ENCODE peak calls at places on chromosome 3, in eight cellular contexts. E, Q, W, H, O, L, Z and D are unnamed samples.

GRCh38 chr3:188165596-188165995 is 11.6 kb downstream of the LPP start:
- DNase-seq in E (no peak), Q (no peak), W (no peak), H (no peak), O (no peak), L (no peak), Z (no peak), D (no peak)

GRCh38 chr3:96813134-96813819 is 1.1 kb upstream of the EPHA6 start:
- DNase-seq in E (peak; percentile 24), Q (peak; percentile 57), W (peak; percentile 22), H (peak; percentile 93), O (peak; percentile 77), L (peak; percentile 52), Z (peak; percentile 30), D (peak; percentile 49)

GRCh38 chr3:143443851-143444331 is 324.3 kb downstream of the CHST2 start:
- DNase-seq in E (no peak), Q (peak; percentile 82), W (peak; percentile 99), H (no peak), O (peak; percentile 36), L (no peak), Z (peak; percentile 51), D (peak; percentile 51)

GRCh38 chr3:170244566-170244965 is 22.3 kb downstream of the PRKCI start:
- DNase-seq in E (no peak), Q (no peak), W (no peak), H (no peak), O (no peak), L (no peak), Z (no peak), D (no peak)

GRCh38 chr3:170734043-170734736 is 135.8 kb downstream of the RPL22L1 start:
- DNase-seq in E (no peak), Q (no peak), W (no peak), H (no peak), O (peak; percentile 25), L (no peak), Z (no peak), D (no peak)

GRCh38 chr3:147838650-147839049 is 429.5 kb downstream of the ZIC1 start:
- DNase-seq in E (no peak), Q (no peak), W (no peak), H (no peak), O (peak; percentile 72), L (no peak), Z (no peak), D (no peak)

GRCh38 chr3:29565236-29565635 is 284.4 kb downstream of the RBMS3 start:
- DNase-seq in E (no peak), Q (no peak), W (no peak), H (no peak), O (peak; percentile 28), L (no peak), Z (no peak), D (no peak)

GRCh38 chr3:126314305-126315082 is 42.7 kb downstream of the KLF15 start:
- DNase-seq in E (no peak), Q (peak; percentile 57), W (no peak), H (no peak), O (no peak), L (no peak), Z (no peak), D (no peak)

GRCh38 chr3:44326035-44326434 is 12.5 kb upstream of the TCAIM start:
- DNase-seq in E (no peak), Q (no peak), W (no peak), H (no peak), O (no peak), L (no peak), Z (no peak), D (no peak)

GRCh38 chr3:184590795-184591194 is 29.2 kb downstream of the EPHB3 start:
- DNase-seq in E (no peak), Q (no peak), W (no peak), H (no peak), O (no peak), L (no peak), Z (no peak), D (no peak)

GRCh38 chr3:134367412-134367811 is 6.8 kb downstream of the AMOTL2 start:
- DNase-seq in E (no peak), Q (no peak), W (no peak), H (no peak), O (no peak), L (peak; percentile 64), Z (no peak), D (no peak)

GRCh38 chr3:98021821-98022220 is 13.3 kb downstream of the GABRR3 start:
- DNase-seq in E (no peak), Q (no peak), W (no peak), H (no peak), O (peak; percentile 32), L (no peak), Z (no peak), D (no peak)

GRCh38 chr3:71726106-71726505 is 904 bp upstream of the EIF4E3 start:
- DNase-seq in E (no peak), Q (no peak), W (no peak), H (no peak), O (no peak), L (no peak), Z (no peak), D (no peak)

GRCh38 chr3:116037954-116038911 is 407.1 kb downstream of the LSAMP start:
- DNase-seq in E (no peak), Q (no peak), W (no peak), H (no peak), O (no peak), L (no peak), Z (no peak), D (no peak)

GRCh38 chr3:16186565-16186964 is 12.1 kb downstream of the GALNT15 start:
- DNase-seq in E (no peak), Q (no peak), W (no peak), H (no peak), O (no peak), L (no peak), Z (no peak), D (no peak)

GRCh38 chr3:108486910-108487309 is 23.5 kb downstream of the MYH15 start:
- DNase-seq in E (no peak), Q (no peak), W (no peak), H (no peak), O (peak; percentile 49), L (peak; percentile 24), Z (no peak), D (peak; percentile 74)

GRCh38 chr3:128076783-128077624 is 24.8 kb downstream of the SEC61A1 start:
- DNase-seq in E (no peak), Q (no peak), W (no peak), H (peak; percentile 45), O (no peak), L (no peak), Z (no peak), D (peak; percentile 41)

GRCh38 chr3:172514678-172515077 is 8.6 kb downstream of the TNFSF10 start:
- DNase-seq in E (no peak), Q (no peak), W (no peak), H (no peak), O (no peak), L (no peak), Z (no peak), D (no peak)